ENCODE peak calls at places on chromosomes 12 and 14, in six cellular contexts. B is stomach, P is pancreas, A is cardiac fibroblast, G is astrocyte of the spinal cord, K is lower leg skin. T is an unnamed sample.

GRCh38 chr14:106209745-106210144 is 683.4 kb downstream of the TMEM121 start:
- DNase-seq in B (no peak), P (no peak), A (no peak), G (no peak), K (no peak), T (no peak)

GRCh38 chr14:69712637-69713088 is 54.3 kb upstream of the SRSF5 start:
- DNase-seq in B (peak), P (peak), A (no peak), G (no peak), K (peak), T (no peak)

GRCh38 chr12:66740257-66740656 is 61.4 kb upstream of the GRIP1 start:
- DNase-seq in B (no peak), P (no peak), A (no peak), G (peak), K (no peak), T (no peak)

GRCh38 chr12:125272252-125272980 is 207.2 kb downstream of the AACS start:
- DNase-seq in B (no peak), P (no peak), A (no peak), G (no peak), K (peak), T (no peak)

GRCh38 chr12:95789126-95790024 is 1.2 kb downstream of the NTN4 start:
- DNase-seq in B (peak), P (peak), A (peak), G (no peak), K (no peak), T (no peak)

GRCh38 chr14:31257244-31257553 is 49.6 kb upstream of the HECTD1 start:
- DNase-seq in B (no peak), P (no peak), A (no peak), G (no peak), K (no peak), T (no peak)

GRCh38 chr14:53848851-53849250 is 107.8 kb downstream of the BMP4 start:
- DNase-seq in B (no peak), P (no peak), A (no peak), G (no peak), K (no peak), T (no peak)

GRCh38 chr12:55972045-55972843 is 1.6 kb upstream of the RAB5B start:
- DNase-seq in B (no peak), P (no peak), A (peak), G (peak), K (no peak), T (peak)

GRCh38 chr12:47356129-47356622 is 276.4 kb upstream of the AMIGO2 start:
- DNase-seq in B (no peak), P (no peak), A (peak), G (no peak), K (no peak), T (no peak)

GRCh38 chr14:66610154-66610563 is 102.2 kb downstream of the GPHN start:
- DNase-seq in B (no peak), P (no peak), A (peak), G (no peak), K (no peak), T (no peak)

GRCh38 chr14:23544511-23545447 is 6.8 kb downstream of the ZFHX2 start:
- DNase-seq in B (no peak), P (no peak), A (no peak), G (no peak), K (no peak), T (no peak)

DNA sequence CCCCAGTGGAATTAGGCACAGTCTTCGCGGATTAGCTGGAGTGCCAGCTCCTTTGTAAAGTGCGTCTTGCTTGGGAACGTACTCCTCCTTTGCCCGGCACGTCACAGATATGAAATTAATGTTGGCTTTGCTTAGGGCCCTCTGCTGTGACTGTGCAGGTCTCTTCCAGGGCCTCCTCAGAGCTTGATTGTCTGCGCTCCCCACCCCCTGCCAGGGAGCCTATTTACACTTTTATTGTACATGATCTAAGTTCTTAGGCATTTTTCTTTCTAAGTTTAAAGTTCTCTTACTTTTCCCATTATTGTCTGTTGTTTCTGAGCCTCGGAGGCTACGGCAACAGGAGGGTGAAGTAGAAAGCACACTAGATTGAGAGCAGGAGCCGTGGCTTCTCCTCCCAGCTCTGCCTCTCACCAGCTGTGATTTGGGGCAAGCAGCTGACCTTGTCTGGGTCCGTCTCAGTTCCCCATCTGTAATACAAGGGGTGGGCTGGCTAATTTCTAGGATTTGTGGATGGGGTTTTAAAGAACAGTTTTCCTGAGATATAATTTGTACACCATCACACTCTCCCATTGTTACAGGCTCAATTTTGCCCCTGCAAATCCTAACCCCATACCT is 81.8 kb downstream of the TSPAN9 start:
- DNase-seq in B (no peak), P (no peak), A (peak), G (peak), K (no peak), T (peak)
- H3K4me3 ChIP-seq in B (no peak), P (no peak), A (no peak), G (no peak), K (no peak), T (no peak)

GRCh38 chr12:7642876-7643309 is 22.8 kb downstream of the APOBEC1 start:
- DNase-seq in B (no peak), P (no peak), A (peak), G (no peak), K (no peak), T (no peak)
- TF ChIP-seq CTCF in B (no peak), P (peak), A (peak), G (peak), K (no peak), T (peak)

GRCh38 chr12:120978296-120979219 is at the start of gene HNF1A:
- DNase-seq in B (peak), P (peak), A (no peak), G (no peak), K (no peak), T (no peak)

GRCh38 chr12:120979220-120979861 is 998 bp downstream of the HNF1A start:
- DNase-seq in B (no peak), P (no peak), A (no peak), G (no peak), K (no peak), T (no peak)

GRCh38 chr12:120981407-120981921 is 3.1 kb downstream of the HNF1A start:
- DNase-seq in B (no peak), P (no peak), A (no peak), G (no peak), K (no peak), T (no peak)

GRCh38 chr12:120980800-120981368 is 2.5 kb downstream of the HNF1A start:
- DNase-seq in B (peak), P (no peak), A (no peak), G (no peak), K (no peak), T (no peak)

DNA sequence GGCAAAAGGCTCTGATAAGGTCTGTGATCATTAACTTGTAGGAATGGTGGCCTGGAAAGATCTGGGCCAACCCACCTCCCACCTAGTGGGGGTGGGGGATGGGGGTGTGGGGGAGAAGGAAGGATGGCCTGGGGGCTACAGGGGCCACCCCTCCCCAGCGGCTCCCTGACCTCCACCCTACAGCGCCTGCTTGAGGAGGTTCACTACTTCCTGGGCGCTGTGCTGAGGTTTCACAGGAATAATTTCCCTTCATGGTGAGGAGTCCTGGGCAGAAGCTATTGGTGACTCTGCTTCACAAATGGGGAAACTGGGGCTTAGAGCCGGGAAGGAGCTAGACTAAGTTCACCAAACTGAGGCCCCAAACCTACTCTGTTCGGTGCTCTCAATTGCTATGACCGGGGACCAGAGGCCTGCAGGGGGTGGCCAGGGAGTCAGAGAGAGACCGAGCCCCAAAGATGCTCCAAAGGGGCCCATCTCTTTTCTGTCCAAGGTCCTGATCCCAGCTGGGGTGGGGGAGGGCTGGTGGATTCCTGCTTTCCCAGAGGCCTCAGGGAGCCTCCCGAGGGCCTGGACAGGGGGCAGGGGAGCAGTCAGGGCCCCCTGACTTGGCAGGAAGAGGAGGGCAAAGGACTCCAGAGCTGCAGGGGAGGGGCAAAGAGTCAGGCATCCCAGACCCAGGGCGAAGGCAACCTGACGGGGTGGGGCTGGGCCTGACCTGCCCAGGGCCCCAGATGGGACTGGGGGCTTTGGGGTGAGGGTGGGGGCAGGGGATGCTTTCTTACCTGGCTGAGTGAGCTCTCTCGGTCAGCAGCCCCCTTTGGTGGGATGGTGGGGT is 1.7 kb downstream of the HNF1A start:
- DNase-seq in B (no peak), P (peak), A (no peak), G (no peak), K (no peak), T (no peak)
- H3K4me3 ChIP-seq in B (peak), P (peak), A (no peak), G (no peak), K (no peak), T (no peak)

DNA sequence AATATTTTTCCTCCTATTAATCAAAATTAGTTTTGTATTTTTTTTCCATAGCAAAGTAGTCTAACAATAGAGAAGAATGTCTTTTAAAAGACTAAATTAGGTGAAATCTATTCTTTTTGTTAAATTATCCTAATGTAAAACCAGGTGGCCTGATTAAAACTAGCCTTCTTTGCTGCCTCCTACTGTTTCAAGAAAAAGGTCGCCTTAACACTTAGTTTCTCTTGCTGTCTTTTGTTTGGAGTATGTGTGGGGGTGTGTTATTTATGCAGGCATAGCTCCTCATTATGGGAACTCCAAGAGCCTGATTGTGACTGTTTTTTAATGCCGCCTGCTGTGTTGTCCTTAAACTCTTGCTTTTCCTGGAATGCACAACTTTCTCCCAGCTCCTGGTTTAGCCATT is 855.3 kb downstream of the DIO2 start:
- DNase-seq in B (no peak), P (no peak), A (peak), G (peak), K (no peak), T (no peak)
- TF ChIP-seq CTCF in B (no peak), P (peak), A (no peak), G (peak), K (no peak), T (no peak)

GRCh38 chr12:116881325-116881866 is at the start of gene HRK:
- DNase-seq in B (no peak), P (no peak), A (no peak), G (no peak), K (no peak), T (no peak)

GRCh38 chr12:116880817-116881324 is 370 bp downstream of the HRK start:
- DNase-seq in B (peak), P (peak), A (no peak), G (no peak), K (no peak), T (no peak)

GRCh38 chr12:116879509-116880212 is 1.6 kb downstream of the HRK start:
- DNase-seq in B (no peak), P (no peak), A (peak), G (peak), K (no peak), T (no peak)

GRCh38 chr12:116878567-116879508 is 2.4 kb downstream of the HRK start:
- DNase-seq in B (no peak), P (no peak), A (peak), G (peak), K (no peak), T (no peak)

DNA sequence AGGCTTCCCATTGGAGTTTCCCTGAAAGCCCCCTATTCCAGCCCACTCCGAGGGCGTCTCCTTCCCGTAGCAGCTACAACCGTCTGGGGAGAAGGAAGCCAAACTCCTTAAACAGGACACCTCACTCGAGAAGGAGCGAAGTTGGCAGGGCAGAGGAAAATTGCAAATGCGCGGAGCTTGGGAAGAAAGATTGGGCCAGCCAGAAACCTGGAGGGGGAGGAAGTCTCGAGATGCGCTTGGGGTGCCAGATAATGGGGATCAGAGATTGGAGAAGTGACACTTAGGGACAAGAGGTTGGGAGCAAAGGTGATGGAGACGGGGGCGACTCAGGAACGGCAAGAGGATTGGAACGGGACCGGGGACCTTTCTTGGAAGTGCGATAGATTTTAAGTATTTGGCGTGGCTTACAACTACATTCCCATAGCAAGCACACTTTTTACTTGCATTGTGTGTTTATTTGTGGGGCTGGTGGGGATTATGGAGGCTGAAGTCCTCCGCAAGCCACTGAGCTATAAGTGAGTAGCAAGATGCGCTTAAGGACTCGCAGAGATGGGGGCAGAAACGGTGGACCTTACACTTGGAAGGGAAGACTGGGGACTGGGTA is 926 bp downstream of the HRK start:
- DNase-seq in B (no peak), P (no peak), A (peak), G (peak), K (no peak), T (no peak)
- H3K4me3 ChIP-seq in B (peak), P (peak), A (no peak), G (no peak), K (no peak), T (no peak)

DNA sequence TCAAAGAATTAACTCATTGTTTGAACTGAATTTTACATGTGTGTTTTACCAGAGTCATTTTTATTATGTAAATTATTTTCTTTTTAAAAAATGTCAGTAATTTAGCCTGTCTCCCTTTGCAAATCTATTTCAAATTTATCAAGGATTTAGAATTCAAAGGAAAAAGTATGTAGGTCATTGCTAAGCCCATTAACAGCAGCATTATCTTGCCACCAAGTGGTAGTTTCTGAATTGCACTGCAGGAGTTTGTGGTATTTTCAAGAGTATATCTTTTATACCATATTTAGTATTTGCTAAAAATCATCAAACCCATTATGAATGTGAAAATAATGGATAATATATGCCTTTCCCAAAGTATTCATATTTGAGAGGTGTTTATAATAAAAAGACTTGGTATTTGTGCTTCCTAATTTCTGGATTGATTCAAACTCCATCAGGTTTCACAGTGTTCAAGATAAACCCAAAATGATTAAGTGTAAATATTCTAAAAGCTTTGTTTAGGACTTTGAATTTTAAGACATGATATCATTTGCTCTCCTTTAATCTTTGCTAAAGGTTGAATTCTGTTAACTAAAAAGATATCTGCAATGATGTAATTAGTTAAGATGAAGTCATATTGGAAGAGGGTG is 711.4 kb downstream of the FSCB start:
- DNase-seq in B (no peak), P (no peak), A (peak), G (peak), K (no peak), T (no peak)
- TF ChIP-seq CTCF in B (peak), P (peak), A (no peak), G (peak), K (no peak), T (no peak)

GRCh38 chr12:107423531-107423930 is 262.1 kb upstream of the PWP1 start:
- DNase-seq in B (no peak), P (no peak), A (no peak), G (no peak), K (no peak), T (no peak)

GRCh38 chr12:107435072-107435471 is 250.5 kb upstream of the PWP1 start:
- DNase-seq in B (no peak), P (no peak), A (no peak), G (no peak), K (no peak), T (no peak)

GRCh38 chr12:107431942-107432341 is 253.7 kb upstream of the PWP1 start:
- DNase-seq in B (no peak), P (no peak), A (no peak), G (no peak), K (no peak), T (no peak)

GRCh38 chr12:107429006-107429698 is 256.4 kb upstream of the PWP1 start:
- DNase-seq in B (peak), P (peak), A (no peak), G (no peak), K (no peak), T (no peak)
- H3K4me3 ChIP-seq in B (no peak), P (no peak), A (no peak), G (no peak), K (no peak), T (no peak)

GRCh38 chr12:53803194-53803593 is 51.4 kb upstream of the CISTR start:
- DNase-seq in B (no peak), P (no peak), A (no peak), G (no peak), K (no peak), T (no peak)
- TF ChIP-seq CTCF in B (no peak), P (no peak), A (no peak), G (no peak), K (no peak), T (no peak)

GRCh38 chr12:77247542-77247941 is 182.2 kb upstream of the E2F7 start:
- DNase-seq in B (no peak), P (no peak), A (no peak), G (no peak), K (no peak), T (no peak)

GRCh38 chr12:77256924-77257323 is 191.6 kb upstream of the E2F7 start:
- DNase-seq in B (no peak), P (no peak), A (peak), G (peak), K (no peak), T (no peak)

GRCh38 chr12:77253321-77253720 is 188.0 kb upstream of the E2F7 start:
- DNase-seq in B (no peak), P (no peak), A (no peak), G (no peak), K (no peak), T (no peak)

GRCh38 chr12:77249892-77250291 is 184.5 kb upstream of the E2F7 start:
- DNase-seq in B (no peak), P (no peak), A (no peak), G (no peak), K (no peak), T (no peak)

GRCh38 chr12:77251799-77252198 is 186.4 kb upstream of the E2F7 start:
- DNase-seq in B (no peak), P (no peak), A (no peak), G (no peak), K (no peak), T (no peak)
- H3K4me3 ChIP-seq in B (no peak), P (no peak), A (no peak), G (no peak), K (no peak), T (no peak)

DNA sequence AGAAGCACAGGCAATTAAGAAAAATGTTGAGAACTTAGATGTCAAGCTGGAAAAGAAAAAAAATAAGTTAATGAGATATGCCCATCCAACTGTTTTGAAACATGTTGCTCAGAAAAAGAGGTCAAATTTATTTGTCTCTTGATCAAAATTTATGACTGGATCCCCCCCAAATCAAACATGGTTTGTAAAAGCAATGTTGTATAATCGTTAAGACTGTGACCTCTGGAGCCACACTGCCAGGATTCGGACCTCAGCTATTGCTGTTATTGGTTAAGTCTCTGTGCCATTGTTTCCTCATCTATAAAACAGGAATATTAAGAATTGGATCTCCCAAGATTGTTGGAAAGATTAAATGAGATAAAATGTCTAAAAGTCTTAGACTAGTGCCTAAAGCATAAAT is 51.9 kb upstream of the LRRK2 start:
- DNase-seq in B (no peak), P (no peak), A (no peak), G (no peak), K (no peak), T (no peak)
- TF ChIP-seq CTCF in B (no peak), P (no peak), A (no peak), G (no peak), K (no peak), T (no peak)

T was measured in BJ.